ENCODE peak calls at places on chromosomes 4 and X, in five cellular contexts. P is stimulated activated CD8-positive, alpha-beta memory T cell treated with anti-CD3 and anti-CD28 coated beads, Interleukin-15, amount 100 ng/mL, for 1 hour; I is NCI-H1417; F is T47D; T is Peyer's patch. K is an unnamed sample.

GRCh38 chrX:39017062-39017461 is 215.8 kb downstream of the MID1IP1 start:
- DNase-seq in F (peak), P (no peak), I (no peak), T (no peak), K (no peak)

GRCh38 chr4:100108869-100109268 is 81.4 kb downstream of the DDIT4L start:
- DNase-seq in T (no peak), P (no peak), F (no peak), I (no peak), K (no peak)

GRCh38 chr4:53196872-53197759 is 168.7 kb downstream of the SCFD2 start:
- DNase-seq in T (no peak), P (no peak), I (peak), F (peak), K (no peak)

GRCh38 chrX:2538016-2538415 is 37.2 kb upstream of the DHRSX start:
- DNase-seq in P (no peak), F (no peak), I (peak), T (no peak), K (no peak)

GRCh38 chrX:39174761-39175417 is 373.6 kb downstream of the MID1IP1 start:
- DNase-seq in I (no peak), T (no peak), F (no peak), P (no peak), K (no peak)

GRCh38 chr4:3375688-3376087 is 66.1 kb upstream of the HGFAC start:
- DNase-seq in F (no peak), P (no peak), T (no peak), I (peak), K (no peak)

GRCh38 chr4:772776-773175 is 53.2 kb downstream of the CPLX1 start:
- DNase-seq in T (no peak), F (no peak), P (no peak), I (no peak), K (no peak)

GRCh38 chrX:134908235-134908834 is 82.5 kb upstream of the SMIM10 start:
- DNase-seq in F (peak), T (no peak), I (no peak), P (no peak), K (no peak)

GRCh38 chrX:154546354-154547244 is at the start of gene G6PD:
- DNase-seq in P (peak), I (peak), T (peak), F (peak), K (peak)

GRCh38 chrX:49059209-49060191 is 701 bp downstream of the CCDC120 start:
- DNase-seq in T (peak), I (no peak), F (peak), P (no peak), K (peak)

GRCh38 chrX:23292979-23293651 is 41.5 kb upstream of the PTCHD1 start:
- DNase-seq in I (no peak), P (no peak), F (no peak), T (no peak), K (no peak)

GRCh38 chr4:140081582-140082398 is 72.2 kb downstream of the MAML3 start:
- DNase-seq in F (no peak), T (no peak), I (no peak), P (no peak), K (no peak)

GRCh38 chr4:24988776-24989175 is 42.0 kb downstream of the LGI2 start:
- DNase-seq in F (peak), T (no peak), P (no peak), I (peak), K (peak)

GRCh38 chrX:147602297-147602696 is 309.4 kb upstream of the FMR1 start:
- DNase-seq in P (no peak), F (peak), T (no peak), I (no peak), K (no peak)

GRCh38 chr4:2484169-2484568 is 15.3 kb downstream of the RNF4 start:
- DNase-seq in T (no peak), I (no peak), P (no peak), F (no peak), K (no peak)

GRCh38 chr4:122874194-122874593 is 47.6 kb downstream of the FGF2 start:
- DNase-seq in P (no peak), I (no peak), F (no peak), T (no peak), K (no peak)

GRCh38 chr4:140222175-140222574 is 68.2 kb upstream of the MAML3 start:
- DNase-seq in I (no peak), T (no peak), P (no peak), F (no peak), K (no peak)

GRCh38 chr4:23930750-23931488 is 41.1 kb upstream of the PPARGC1A start:
- DNase-seq in I (no peak), P (no peak), F (peak), T (peak), K (no peak)

GRCh38 chrX:15714529-15714928 is 23.5 kb upstream of the CA5B start:
- DNase-seq in I (no peak), P (no peak), F (no peak), T (no peak), K (no peak)

GRCh38 chr4:1251773-1252066 is 2.8 kb upstream of the CTBP1 start:
- DNase-seq in I (no peak), T (no peak), F (no peak), P (no peak), K (no peak)

GRCh38 chr4:147576084-147576483 is 41.1 kb upstream of the TMEM184C start:
- DNase-seq in I (no peak), T (no peak), P (no peak), F (no peak), K (no peak)

GRCh38 chr4:158146736-158147135 is 26.1 kb downstream of the GASK1B start:
- DNase-seq in T (no peak), F (no peak), P (no peak), I (no peak), K (no peak)

GRCh38 chr4:48008021-48008596 is 8.4 kb downstream of the CNGA1 start:
- DNase-seq in P (no peak), T (no peak), I (no peak), F (peak), K (no peak)

GRCh38 chrX:11908371-11908770 is 150.3 kb downstream of the MSL3 start:
- DNase-seq in T (no peak), F (peak), I (no peak), P (no peak), K (peak)

GRCh38 chrX:16649858-16650257 is at the start of gene S100G:
- DNase-seq in T (no peak), P (no peak), F (no peak), I (no peak), K (no peak)

GRCh38 chrX:13380230-13380629 is 60.4 kb upstream of the ATXN3L start:
- DNase-seq in I (no peak), P (no peak), T (no peak), F (no peak), K (no peak)

GRCh38 chr4:69640289-69640688 is 847 bp upstream of the UGT2A2 start:
- DNase-seq in P (no peak), I (no peak), F (no peak), T (no peak), K (no peak)

GRCh38 chr4:113368056-113368455 is 318.6 kb downstream of the ANK2 start:
- DNase-seq in P (no peak), I (no peak), T (no peak), F (no peak), K (no peak)

GRCh38 chr4:26326791-26327190 is 6.0 kb downstream of the RBPJ start:
- DNase-seq in I (no peak), T (no peak), P (no peak), F (no peak), K (no peak)

GRCh38 chr4:158259955-158260575 is 49.8 kb downstream of the TMEM144 start:
- DNase-seq in I (no peak), P (no peak), F (peak), T (no peak), K (no peak)

K was measured in 8988T.